ENCODE peak calls at places on chromosomes 3 and 15, in ten cellular contexts. F, K, X, W, B, D, V, Z, J and A are unnamed samples.

GRCh38 chr3:52232279-52233107 is 6.5 kb downstream of the TWF2 start:
- DNase-seq in Z (no peak), J (no peak), W (peak), D (no peak), V (no peak), B (no peak), X (no peak), F (no peak), K (no peak), A (no peak)

GRCh38 chr3:64988188-64988587 is 300.4 kb upstream of the ADAMTS9 start:
- DNase-seq in K (no peak), Z (no peak), W (no peak), F (no peak), D (no peak), V (no peak), X (no peak), J (no peak), B (no peak), A (no peak)

GRCh38 chr3:169454823-169455222 is 208.7 kb downstream of the MECOM start:
- DNase-seq in V (no peak), X (no peak), Z (peak), F (no peak), D (peak), J (no peak), W (no peak), B (no peak), K (no peak), A (no peak)

GRCh38 chr3:79012530-79012913 is 755.3 kb downstream of the ROBO1 start:
- DNase-seq in V (no peak), J (no peak), K (no peak), W (no peak), Z (no peak), X (no peak), F (no peak), B (no peak), D (no peak), A (no peak)

GRCh38 chr15:29289179-29289578 is 19.6 kb upstream of the NSMCE3 start:
- DNase-seq in X (no peak), W (no peak), K (no peak), J (no peak), B (no peak), Z (no peak), V (no peak), F (no peak), D (peak), A (no peak)

GRCh38 chr3:99965077-99965476 is 147.4 kb downstream of the CMSS1 start:
- DNase-seq in J (no peak), D (peak), W (no peak), F (no peak), V (no peak), X (no peak), K (no peak), B (no peak), Z (peak), A (no peak)

GRCh38 chr3:8579101-8579500 is 65.5 kb downstream of the SSUH2 start:
- DNase-seq in V (no peak), K (no peak), W (no peak), F (no peak), X (no peak), D (no peak), J (peak), B (no peak), Z (no peak), A (no peak)

GRCh38 chr15:95712785-95713184 is 617.7 kb upstream of the NR2F2 start:
- DNase-seq in F (no peak), K (no peak), W (no peak), V (no peak), J (no peak), X (no peak), Z (no peak), D (peak), B (no peak), A (no peak)

GRCh38 chr3:72579191-72579580 is 269.1 kb downstream of the SHQ1 start:
- DNase-seq in D (no peak), B (no peak), Z (no peak), V (no peak), X (no peak), J (no peak), W (no peak), F (no peak), K (no peak), A (no peak)

GRCh38 chr3:36991923-36992805 is 767 bp downstream of the EPM2AIP1 start:
- DNase-seq in Z (peak), V (no peak), K (no peak), D (peak), B (no peak), J (no peak), W (no peak), X (no peak), F (no peak), A (no peak)